ENCODE peak calls at places on chromosomes 16 and 17, in ten cellular contexts. U is transverse colon; N is GF-D8; D is activated naive CD8-positive, alpha-beta T cell treated with anti-CD3 and anti-CD28 coated beads, Interleukin-2, amount 10 ng/mL, durations not matched to agents 7 days and 5 days; S is activated CD4-positive, CD25-positive, alpha-beta regulatory T cell; F is CD8-positive, alpha-beta T cell; P is germinal center; J is heart left ventricle; X is cardiac muscle cell; O is activated CD8-positive, alpha-beta memory T cell treated with anti-CD3 and anti-CD28 coated beads for 24 hours. Y is an unnamed sample.

GRCh38 chr16:83964684-83965443 is 3.2 kb upstream of the NECAB2 start:
- DNase-seq in U (no peak), N (no peak), D (no peak), S (no peak), F (no peak), P (no peak), J (peak), X (no peak), O (no peak), Y (no peak)

GRCh38 chr16:426906-427249 is 1.4 kb downstream of the RAB11FIP3 start:
- DNase-seq in U (no peak), N (no peak), D (no peak), S (no peak), F (no peak), P (no peak), J (no peak), X (no peak), O (no peak), Y (no peak)

GRCh38 chr17:77566566-77566965 is 391.9 kb upstream of the TNRC6C start:
- DNase-seq in U (no peak), N (no peak), D (no peak), S (no peak), F (no peak), P (no peak), J (no peak), X (no peak), O (no peak), Y (no peak)

GRCh38 chr16:4624827-4625616 is 396 bp downstream of the MGRN1 start:
- DNase-seq in U (peak), N (no peak), D (peak), S (peak), F (peak), P (peak), J (peak), X (peak), O (peak), Y (peak)

GRCh38 chr16:27526169-27526568 is 23.5 kb downstream of the GTF3C1 start:
- DNase-seq in U (no peak), N (no peak), D (no peak), S (no peak), F (no peak), P (no peak), J (peak), X (peak), O (no peak), Y (no peak)

GRCh38 chr17:62892069-62892675 is 73.9 kb upstream of the TANC2 start:
- DNase-seq in U (no peak), N (no peak), D (no peak), S (no peak), F (no peak), P (no peak), J (no peak), X (peak), O (no peak), Y (no peak)

GRCh38 chr17:51046527-51047384 is 73.9 kb downstream of the SPAG9 start:
- DNase-seq in U (peak), N (no peak), D (no peak), S (no peak), F (no peak), P (no peak), J (peak), X (peak), O (no peak), Y (peak)

GRCh38 chr16:84643180-84643583 is 5.1 kb upstream of the KLHL36 start:
- DNase-seq in U (peak), N (peak), D (no peak), S (no peak), F (no peak), P (no peak), J (peak), X (no peak), O (no peak), Y (peak)

GRCh38 chr17:17443173-17443572 is 33.6 kb upstream of the MED9 start:
- DNase-seq in U (no peak), N (no peak), D (no peak), S (no peak), F (no peak), P (no peak), J (no peak), X (no peak), O (no peak), Y (no peak)

GRCh38 chr17:72461757-72462156 is 340.9 kb downstream of the SOX9 start:
- DNase-seq in U (no peak), N (no peak), D (no peak), S (no peak), F (no peak), P (no peak), J (no peak), X (no peak), O (no peak), Y (no peak)

GRCh38 chr17:10748475-10749110 is 18.8 kb upstream of the TMEM220 start:
- DNase-seq in U (no peak), N (no peak), D (no peak), S (no peak), F (no peak), P (no peak), J (no peak), X (peak), O (no peak), Y (no peak)

Y was measured in mucosa of descending colon.